ENCODE peak calls at places on chromosomes 4 and X, in seven cellular contexts. W is HTR-8/SVneo; E is mesenchymal stem cell; C is activated naive CD8-positive, alpha-beta T cell treated with anti-CD3 and anti-CD28 coated beads for 36 hours; P is left lung; V is HS-27A; Q is endothelial cell. K is an unnamed sample.

GRCh38 chr4:152590179-152591031 is 54.5 kb upstream of the FBXW7 start:
- DNase-seq in E (peak), W (peak), P (no peak), Q (no peak), V (peak), C (no peak), K (no peak)

GRCh38 chr4:75895744-75896314 is 6.4 kb downstream of the PPEF2 start:
- DNase-seq in V (no peak), E (peak), Q (no peak), W (peak), P (no peak), C (no peak), K (peak)

GRCh38 chrX:43349363-43349762 is 306.7 kb upstream of the MAOA start:
- DNase-seq in P (no peak), W (no peak), C (peak), E (peak), Q (peak), V (no peak), K (peak)

GRCh38 chr4:186759990-186760389 is 36.3 kb upstream of the FAT1 start:
- DNase-seq in Q (no peak), W (no peak), E (no peak), C (no peak), P (no peak), V (no peak), K (no peak)

GRCh38 chr4:147461161-147461560 is 19.7 kb upstream of the EDNRA start:
- DNase-seq in W (no peak), V (no peak), Q (no peak), E (no peak), C (no peak), P (no peak), K (no peak)

GRCh38 chrX:32874839-32875238 is 336.5 kb downstream of the DMD start:
- DNase-seq in Q (no peak), P (no peak), C (no peak), W (no peak), V (no peak), E (no peak), K (no peak)

GRCh38 chrX:41921492-41922124 is 1.7 kb downstream of the CASK start:
- DNase-seq in P (no peak), E (peak), Q (no peak), W (no peak), V (no peak), C (no peak), K (peak)

GRCh38 chr4:108333353-108333920 is 164.7 kb upstream of the LEF1 start:
- DNase-seq in V (no peak), C (no peak), P (no peak), Q (no peak), E (no peak), W (no peak), K (no peak)

GRCh38 chrX:33183366-33183765 is 28.0 kb downstream of the DMD start:
- DNase-seq in C (no peak), Q (no peak), W (peak), P (no peak), E (peak), V (no peak), K (no peak)

GRCh38 chrX:129705988-129706387 is 32.8 kb upstream of the XPNPEP2 start:
- DNase-seq in Q (no peak), V (no peak), P (no peak), C (no peak), E (no peak), W (no peak), K (no peak)

GRCh38 chr4:40722576-40723161 is 27.1 kb upstream of the NSUN7 start:
- DNase-seq in Q (no peak), V (no peak), C (no peak), P (no peak), W (no peak), E (peak), K (no peak)

GRCh38 chr4:36039031-36039430 is 205.3 kb downstream of the ARAP2 start:
- DNase-seq in C (no peak), P (no peak), Q (no peak), W (no peak), V (no peak), E (no peak), K (no peak)

GRCh38 chrX:10648608-10649007 is 28.2 kb upstream of the MID1 start:
- DNase-seq in Q (no peak), V (no peak), W (no peak), E (peak), P (no peak), C (no peak), K (no peak)

GRCh38 chrX:150929058-150929457 is 30.6 kb upstream of the CD99L2 start:
- DNase-seq in W (no peak), V (no peak), Q (no peak), C (no peak), E (no peak), P (no peak), K (no peak)

GRCh38 chrX:11446951-11447350 is 153.7 kb downstream of the AMELX start:
- DNase-seq in W (no peak), Q (no peak), V (no peak), E (no peak), P (no peak), C (no peak), K (no peak)

GRCh38 chr4:113575391-113575790 is 186.1 kb downstream of the CAMK2D start:
- DNase-seq in V (peak), E (no peak), Q (no peak), W (no peak), C (no peak), P (no peak), K (no peak)

GRCh38 chr4:121799888-121800501 is 1.1 kb upstream of the EXOSC9 start:
- DNase-seq in V (no peak), Q (no peak), W (no peak), P (no peak), C (no peak), E (no peak), K (no peak)

GRCh38 chr4:13922459-13922858 is 294.9 kb upstream of the BOD1L1 start:
- DNase-seq in P (no peak), W (no peak), V (no peak), E (no peak), C (no peak), Q (no peak), K (no peak)

K was measured in CD4-positive, alpha-beta memory T cell.